ENCODE peak calls at places on chromosomes 13 and 19, in ten cellular contexts. J, R, E, D, M, O, C, T, Q and Y are unnamed samples.

GRCh38 chr13:30622551-30622950 is 4.8 kb downstream of the USPL1 start:
- DNase-seq in J (no peak), R (no peak), E (no peak), D (no peak), M (no peak), O (no peak), C (no peak), T (no peak), Q (no peak), Y (no peak)

GRCh38 chr13:50162567-50162966 is 147.3 kb downstream of the KCNRG start:
- DNase-seq in J (no peak), R (no peak), E (no peak), D (no peak), M (no peak), O (no peak), C (no peak), T (no peak), Q (no peak), Y (no peak)

GRCh38 chr13:70842062-70842644 is 733.9 kb upstream of the KLHL1 start:
- DNase-seq in J (no peak), R (no peak), E (no peak), D (no peak), M (no peak), O (no peak), C (no peak), T (no peak), Q (no peak), Y (no peak)

GRCh38 chr19:31491246-31491645 is 142.0 kb upstream of the TSHZ3 start:
- DNase-seq in J (no peak), R (peak), E (no peak), D (no peak), M (no peak), O (no peak), C (no peak), T (no peak), Q (no peak), Y (no peak)

GRCh38 chr13:45521292-45521691 is 56.6 kb downstream of the COG3 start:
- DNase-seq in J (no peak), R (no peak), E (no peak), D (peak), M (no peak), O (no peak), C (no peak), T (no peak), Q (peak), Y (no peak)

GRCh38 chr19:38705197-38706019 is 38.9 kb downstream of the CAPN12 start:
- DNase-seq in J (peak), R (no peak), E (no peak), D (no peak), M (no peak), O (no peak), C (no peak), T (no peak), Q (no peak), Y (no peak)

GRCh38 chr19:13978306-13978705 is 26.0 kb downstream of the DCAF15 start:
- DNase-seq in J (peak), R (peak), E (peak), D (peak), M (peak), O (peak), C (peak), T (no peak), Q (no peak), Y (peak)

GRCh38 chr13:71879129-71879535 is 12.1 kb upstream of the DACH1 start:
- DNase-seq in J (no peak), R (peak), E (no peak), D (peak), M (no peak), O (no peak), C (no peak), T (peak), Q (peak), Y (no peak)

GRCh38 chr19:30666301-30666803 is 294.2 kb downstream of the ZNF536 start:
- DNase-seq in J (peak), R (peak), E (peak), D (peak), M (peak), O (peak), C (peak), T (no peak), Q (peak), Y (peak)

GRCh38 chr19:1222394-1222793 is 15.4 kb downstream of the CBARP start:
- DNase-seq in J (no peak), R (no peak), E (no peak), D (no peak), M (no peak), O (no peak), C (no peak), T (no peak), Q (no peak), Y (no peak)

GRCh38 chr19:10104665-10105221 is 1.4 kb upstream of the PPAN start:
- DNase-seq in J (no peak), R (no peak), E (no peak), D (no peak), M (peak), O (peak), C (no peak), T (no peak), Q (no peak), Y (no peak)

GRCh38 chr19:46812898-46813569 is 24.6 kb upstream of the SLC1A5 start:
- DNase-seq in J (no peak), R (no peak), E (no peak), D (no peak), M (no peak), O (peak), C (no peak), T (no peak), Q (no peak), Y (no peak)

GRCh38 chr19:20863176-20863575 is 59.9 kb upstream of the ZNF85 start:
- DNase-seq in J (no peak), R (no peak), E (no peak), D (no peak), M (no peak), O (no peak), C (no peak), T (no peak), Q (no peak), Y (no peak)

GRCh38 chr19:7494416-7495098 is 5.7 kb upstream of the PEX11G start:
- DNase-seq in J (peak), R (peak), E (peak), D (no peak), M (no peak), O (peak), C (no peak), T (no peak), Q (no peak), Y (peak)

GRCh38 chr13:21501709-21502108 is 42.6 kb upstream of the ZDHHC20 start:
- DNase-seq in J (no peak), R (no peak), E (no peak), D (no peak), M (no peak), O (peak), C (no peak), T (no peak), Q (no peak), Y (no peak)

GRCh38 chr19:29084266-29084665 is 128.7 kb downstream of the UQCRFS1 start:
- DNase-seq in J (no peak), R (peak), E (peak), D (no peak), M (no peak), O (peak), C (peak), T (no peak), Q (no peak), Y (no peak)

GRCh38 chr13:55244991-55245644 is 1895.6 kb upstream of the PRR20A start:
- DNase-seq in J (no peak), R (no peak), E (peak), D (no peak), M (no peak), O (no peak), C (no peak), T (no peak), Q (no peak), Y (no peak)

GRCh38 chr13:38849316-38849715 is 141.3 kb downstream of the STOML3 start:
- DNase-seq in J (no peak), R (no peak), E (no peak), D (no peak), M (no peak), O (no peak), C (no peak), T (no peak), Q (no peak), Y (no peak)

GRCh38 chr13:23799945-23800344 is 89.3 kb downstream of the MIPEP start:
- DNase-seq in J (no peak), R (peak), E (no peak), D (peak), M (no peak), O (no peak), C (no peak), T (no peak), Q (peak), Y (no peak)

GRCh38 chr19:47377801-47378200 is 28.7 kb downstream of the DHX34 start:
- DNase-seq in J (no peak), R (no peak), E (no peak), D (no peak), M (no peak), O (no peak), C (no peak), T (no peak), Q (no peak), Y (no peak)

GRCh38 chr19:19209372-19209771 is 2.4 kb upstream of the NCAN start:
- DNase-seq in J (no peak), R (no peak), E (no peak), D (no peak), M (no peak), O (no peak), C (no peak), T (no peak), Q (no peak), Y (no peak)

GRCh38 chr13:70255406-70255991 is 147.2 kb upstream of the KLHL1 start:
- DNase-seq in J (no peak), R (no peak), E (no peak), D (no peak), M (no peak), O (no peak), C (no peak), T (no peak), Q (no peak), Y (no peak)

GRCh38 chr19:48859711-48860572 is 8.5 kb downstream of the PLEKHA4 start:
- DNase-seq in J (no peak), R (no peak), E (no peak), D (no peak), M (no peak), O (peak), C (no peak), T (no peak), Q (no peak), Y (no peak)

GRCh38 chr19:23310729-23311211 is 60.6 kb upstream of the ZNF724 start:
- DNase-seq in J (no peak), R (no peak), E (no peak), D (no peak), M (no peak), O (no peak), C (no peak), T (no peak), Q (no peak), Y (no peak)

GRCh38 chr13:103839460-103839859 is 773.2 kb upstream of the SLC10A2 start:
- DNase-seq in J (no peak), R (no peak), E (no peak), D (no peak), M (no peak), O (no peak), C (no peak), T (no peak), Q (no peak), Y (no peak)

GRCh38 chr13:29858667-29859066 is 8.2 kb upstream of the UBL3 start:
- DNase-seq in J (no peak), R (no peak), E (no peak), D (no peak), M (no peak), O (no peak), C (no peak), T (no peak), Q (peak), Y (no peak)

GRCh38 chr13:94056362-94056990 is 423.0 kb downstream of the DCT start:
- DNase-seq in J (no peak), R (no peak), E (no peak), D (no peak), M (no peak), O (no peak), C (no peak), T (no peak), Q (peak), Y (no peak)

GRCh38 chr13:113061271-113061625 is 44.3 kb upstream of the F7 start:
- DNase-seq in J (no peak), R (no peak), E (no peak), D (no peak), M (no peak), O (no peak), C (no peak), T (no peak), Q (no peak), Y (no peak)

GRCh38 chr13:46569471-46569870 is 16.5 kb downstream of the LRCH1 start:
- DNase-seq in J (no peak), R (no peak), E (no peak), D (no peak), M (no peak), O (no peak), C (no peak), T (no peak), Q (no peak), Y (no peak)

GRCh38 chr19:50459067-50459456 is 17.2 kb upstream of the EMC10 start:
- DNase-seq in J (no peak), R (no peak), E (no peak), D (no peak), M (no peak), O (no peak), C (no peak), T (no peak), Q (no peak), Y (no peak)

GRCh38 chr19:50459638-50460037 is 16.7 kb upstream of the EMC10 start:
- DNase-seq in J (no peak), R (no peak), E (no peak), D (no peak), M (no peak), O (no peak), C (no peak), T (no peak), Q (no peak), Y (no peak)

GRCh38 chr19:50461066-50461875 is 15.0 kb upstream of the EMC10 start:
- DNase-seq in J (peak), R (peak), E (peak), D (peak), M (peak), O (peak), C (peak), T (peak), Q (peak), Y (peak)

GRCh38 chr19:50458396-50459066 is 17.8 kb upstream of the EMC10 start:
- DNase-seq in J (no peak), R (peak), E (no peak), D (no peak), M (no peak), O (no peak), C (no peak), T (no peak), Q (peak), Y (no peak)

DNA sequence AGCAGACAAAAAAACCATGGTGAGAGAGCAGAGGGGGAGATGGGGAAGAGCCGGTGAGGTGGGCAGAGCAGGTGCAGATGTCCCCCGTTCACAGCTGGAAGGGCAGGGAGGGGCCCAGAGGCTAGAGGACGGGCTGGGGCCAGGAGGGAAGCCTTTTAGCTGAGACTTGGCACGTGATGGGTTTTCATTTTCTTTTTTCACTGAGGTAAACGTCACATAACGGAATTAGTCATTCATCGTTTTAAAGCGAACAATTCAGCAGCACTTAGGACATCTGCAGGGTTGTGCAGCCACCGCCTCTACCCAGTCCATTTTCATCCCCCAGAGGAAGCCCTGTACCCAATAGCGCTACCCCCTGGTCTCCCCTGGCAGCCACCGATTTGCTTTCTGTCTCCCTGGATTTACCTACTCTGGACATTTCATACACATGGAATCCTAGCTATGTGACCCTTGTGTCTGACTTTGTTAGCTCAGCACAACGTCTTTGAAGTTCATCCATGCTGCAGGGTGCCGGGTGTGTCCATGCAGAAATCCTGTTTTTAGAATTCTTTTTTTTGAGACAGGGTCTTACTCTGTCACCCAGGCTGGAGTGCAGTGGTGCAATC is 16.0 kb upstream of the EMC10 start:
- DNase-seq in J (no peak), R (peak), E (no peak), D (peak), M (no peak), O (no peak), C (no peak), T (no peak), Q (peak), Y (no peak)
- TF ChIP-seq CTCF in J (no peak), R (no peak), E (no peak), D (no peak), M (no peak), O (peak), C (no peak), T (no peak), Q (no peak), Y (no peak)

GRCh38 chr19:4557971-4558941 is 1.2 kb downstream of the SEMA6B start:
- DNase-seq in J (no peak), R (peak), E (peak), D (no peak), M (peak), O (no peak), C (peak), T (no peak), Q (no peak), Y (no peak)

GRCh38 chr19:4555657-4556561 is 3.6 kb downstream of the SEMA6B start:
- DNase-seq in J (no peak), R (no peak), E (no peak), D (no peak), M (no peak), O (peak), C (no peak), T (peak), Q (no peak), Y (no peak)

GRCh38 chr19:4559569-4559968 is at the start of gene SEMA6B:
- DNase-seq in J (no peak), R (peak), E (no peak), D (no peak), M (no peak), O (no peak), C (no peak), T (no peak), Q (no peak), Y (peak)

GRCh38 chr19:4556574-4557185 is 2.8 kb downstream of the SEMA6B start:
- DNase-seq in J (no peak), R (peak), E (peak), D (no peak), M (peak), O (peak), C (no peak), T (peak), Q (no peak), Y (no peak)

GRCh38 chr19:4557186-4557970 is 2.1 kb downstream of the SEMA6B start:
- DNase-seq in J (no peak), R (no peak), E (no peak), D (no peak), M (no peak), O (peak), C (no peak), T (no peak), Q (no peak), Y (no peak)
- TF ChIP-seq CTCF in J (no peak), R (peak), E (peak), D (peak), M (no peak), O (peak), C (peak), T (peak), Q (no peak), Y (no peak)

GRCh38 chr13:110689041-110689440 is 16.9 kb downstream of the CARS2 start:
- DNase-seq in J (no peak), R (no peak), E (no peak), D (no peak), M (no peak), O (no peak), C (no peak), T (no peak), Q (no peak), Y (no peak)
- TF ChIP-seq CTCF in J (no peak), R (no peak), E (no peak), D (no peak), M (no peak), O (no peak), C (no peak), T (no peak), Q (no peak), Y (no peak)

DNA sequence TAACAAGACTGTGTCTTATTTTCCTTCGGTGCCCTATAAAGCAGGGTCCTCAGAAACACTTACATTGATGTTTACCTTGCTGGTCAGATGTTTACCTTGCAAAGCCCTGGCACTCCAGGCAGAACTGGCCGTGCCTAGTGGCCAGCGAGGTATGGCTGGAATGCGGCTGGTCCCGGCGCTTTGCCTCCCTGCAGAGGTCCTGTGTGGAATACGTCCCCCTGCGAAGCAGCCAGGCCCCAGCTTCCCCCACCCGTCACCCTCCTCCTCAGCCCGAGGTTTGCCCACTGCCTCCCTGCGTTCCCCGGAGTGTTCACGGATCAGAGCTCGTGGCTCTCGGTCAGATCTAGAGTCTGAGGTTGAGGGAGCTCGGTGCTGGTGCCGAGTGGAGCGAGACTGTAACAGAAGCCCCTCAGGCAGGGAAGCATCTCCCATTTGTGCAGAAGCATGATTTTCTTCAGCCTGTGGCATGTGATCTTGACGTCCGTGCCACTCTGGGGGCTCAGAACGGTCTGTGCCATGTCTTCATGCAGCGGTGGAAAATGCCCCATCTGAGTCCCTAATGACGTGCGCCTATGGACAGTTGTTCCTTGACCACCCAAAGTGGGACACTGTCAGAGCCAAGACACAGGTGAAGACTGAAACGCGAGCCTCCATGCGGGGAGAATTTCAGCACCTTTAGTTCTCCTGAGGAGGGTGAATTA is 54.8 kb upstream of the SOX1 start:
- DNase-seq in J (no peak), R (no peak), E (no peak), D (no peak), M (no peak), O (no peak), C (no peak), T (no peak), Q (no peak), Y (no peak)
- TF ChIP-seq CTCF in J (no peak), R (no peak), E (no peak), D (no peak), M (no peak), O (no peak), C (no peak), T (no peak), Q (no peak), Y (no peak)

DNA sequence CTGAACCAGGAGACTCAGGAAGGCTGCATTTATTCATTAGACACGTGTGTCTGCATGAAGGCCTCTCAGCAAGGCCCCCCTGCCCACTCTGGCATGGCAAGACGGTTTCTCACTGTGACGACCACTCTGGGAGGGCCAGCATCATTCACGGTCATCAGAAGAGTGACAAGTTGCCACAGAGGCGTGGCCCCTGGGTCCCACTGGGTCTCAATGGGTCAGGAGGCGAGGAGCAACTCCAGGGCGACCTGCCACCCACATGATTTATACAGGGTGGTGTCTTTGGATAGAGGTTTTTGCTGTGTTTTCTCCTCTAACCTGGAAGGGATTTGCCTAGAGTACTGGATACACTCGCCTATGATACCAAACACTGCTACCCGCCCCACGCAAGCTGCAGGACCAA is 60.7 kb downstream of the KLF2 start:
- DNase-seq in J (no peak), R (no peak), E (no peak), D (no peak), M (no peak), O (no peak), C (no peak), T (no peak), Q (no peak), Y (no peak)
- TF ChIP-seq CTCF in J (no peak), R (no peak), E (no peak), D (no peak), M (no peak), O (no peak), C (no peak), T (no peak), Q (no peak), Y (no peak)